ENCODE peak calls at places on chromosomes 13 and 19, in five cellular contexts. N, W, Y, A and U are unnamed samples. For H3K4me1, the result is how much of the 10 kb centered on the place peaks cover.

GRCh38 chr13:22102237-22102636 is 431.4 kb downstream of the FGF9 start:
- DNase-seq in N (no peak), W (no peak), Y (no peak), A (no peak), U (no peak)

GRCh38 chr19:33325920-33326319 is 23.6 kb upstream of the CEBPA start:
- DNase-seq in N (peak), W (no peak), Y (no peak), A (peak), U (no peak)

GRCh38 chr13:113897966-113898365 is 34.1 kb upstream of the GAS6 start:
- DNase-seq in N (no peak), W (no peak), Y (no peak), A (no peak), U (peak)

GRCh38 chr13:24664726-24665409 is 15.3 kb upstream of the ATP12A start:
- DNase-seq in N (no peak), W (no peak), Y (no peak), A (no peak), U (no peak)

GRCh38 chr13:95056266-95056665 is 245.0 kb downstream of the ABCC4 start:
- DNase-seq in N (no peak), W (no peak), Y (no peak), A (no peak), U (no peak)

GRCh38 chr13:41029629-41030028 is 10.5 kb upstream of the ELF1 start:
- DNase-seq in N (no peak), W (no peak), Y (no peak), A (no peak), U (no peak)

GRCh38 chr19:42965204-42965603 is 28.2 kb upstream of the PSG7 start:
- DNase-seq in N (no peak), W (no peak), Y (no peak), A (no peak), U (no peak)

GRCh38 chr13:95382906-95383305 is 81.7 kb upstream of the ABCC4 start:
- DNase-seq in N (no peak), W (no peak), Y (no peak), A (no peak), U (no peak)

GRCh38 chr13:97723655-97724054 is 229.8 kb upstream of the IPO5 start:
- DNase-seq in N (no peak), W (no peak), Y (no peak), A (no peak), U (peak)

GRCh38 chr19:12843999-12844732 is 5.9 kb downstream of the MAST1 start:
- DNase-seq in N (no peak), W (no peak), Y (no peak), A (no peak), U (no peak)

GRCh38 chr19:5108123-5108613 is 139.3 kb downstream of the KDM4B start:
- DNase-seq in N (no peak), W (no peak), Y (no peak), A (no peak), U (no peak)

GRCh38 chr19:31499281-31499680 is 150.0 kb upstream of the TSHZ3 start:
- DNase-seq in N (no peak), W (no peak), Y (no peak), A (no peak), U (no peak)

GRCh38 chr13:78192721-78193120 is 274.1 kb upstream of the EDNRB start:
- DNase-seq in N (no peak), W (no peak), Y (no peak), A (no peak), U (no peak)

GRCh38 chr13:29746167-29746677 is 104.2 kb downstream of the UBL3 start:
- DNase-seq in N (no peak), W (no peak), Y (no peak), A (no peak), U (no peak)

GRCh38 chr13:104318121-104318520 is 1251.9 kb upstream of the SLC10A2 start:
- DNase-seq in N (no peak), W (no peak), Y (no peak), A (no peak), U (no peak)

GRCh38 chr13:42272115-42272756 is at the start of gene AKAP11:
- DNase-seq in N (no peak), W (peak), Y (peak), A (peak), U (peak)

GRCh38 chr13:105848494-105848893 is 687.0 kb downstream of the EFNB2 start:
- DNase-seq in N (no peak), W (no peak), Y (no peak), A (no peak), U (no peak)

GRCh38 chr13:24264976-24265375 is 44.4 kb upstream of the C1QTNF9 start:
- DNase-seq in N (no peak), W (no peak), Y (no peak), A (no peak), U (peak)

GRCh38 chr19:35216026-35216832 is 12.3 kb downstream of the FAM187B start:
- DNase-seq in N (no peak), W (peak), Y (no peak), A (no peak), U (no peak)

GRCh38 chr13:112643759-112644459 is 45.9 kb upstream of the ATP11A start:
- DNase-seq in N (peak), W (no peak), Y (no peak), A (peak), U (peak)

GRCh38 chr19:48090281-48090802 is 20.3 kb downstream of the PLA2G4C start:
- DNase-seq in N (no peak), W (no peak), Y (no peak), A (peak), U (no peak)

GRCh38 chr13:98284677-98285076 is 107.6 kb upstream of the RNF113B start:
- DNase-seq in N (no peak), W (no peak), Y (no peak), A (peak), U (no peak)

GRCh38 chr19:28585796-28586195 is 627.2 kb downstream of the UQCRFS1 start:
- DNase-seq in N (no peak), W (no peak), Y (no peak), A (no peak), U (no peak)

GRCh38 chr19:34418300-34418699 is 9.9 kb upstream of the UBA2 start:
- DNase-seq in N (no peak), W (no peak), Y (no peak), A (no peak), U (no peak)

GRCh38 chr13:39862891-39863290 is 207.4 kb downstream of the COG6 start:
- DNase-seq in N (no peak), W (no peak), Y (no peak), A (no peak), U (no peak)

GRCh38 chr13:112714772-112715569 is 25.1 kb downstream of the ATP11A start:
- DNase-seq in N (no peak), W (no peak), Y (no peak), A (no peak), U (no peak)

GRCh38 chr19:2164020-2164988 is 571 bp downstream of the DOT1L start:
- DNase-seq in N (peak), W (peak), Y (no peak), A (no peak), U (no peak)
- H3K4me1 ChIP-seq in N (under half), W (under half), Y (under half), A (half or more), U (under half)

GRCh38 chr19:14002571-14003278 is 3.4 kb downstream of the RFX1 start:
- DNase-seq in N (no peak), W (peak), Y (no peak), A (no peak), U (no peak)
- H3K27ac ChIP-seq in N (peak), W (peak), Y (peak), A (no peak), U (peak)

GRCh38 chr13:27161423-27161822 is 10.2 kb downstream of the USP12 start:
- DNase-seq in N (no peak), W (no peak), Y (no peak), A (no peak), U (no peak)
- H3K4me1 ChIP-seq in N (under half), W (under half), Y (under half), A (under half), U (under half)

GRCh38 chr19:18594096-18594823 is 5.7 kb downstream of the REX1BD start:
- DNase-seq in N (peak), W (peak), Y (peak), A (peak), U (peak)
- H3K27ac ChIP-seq in N (peak), W (peak), Y (peak), A (no peak), U (no peak)

DNA sequence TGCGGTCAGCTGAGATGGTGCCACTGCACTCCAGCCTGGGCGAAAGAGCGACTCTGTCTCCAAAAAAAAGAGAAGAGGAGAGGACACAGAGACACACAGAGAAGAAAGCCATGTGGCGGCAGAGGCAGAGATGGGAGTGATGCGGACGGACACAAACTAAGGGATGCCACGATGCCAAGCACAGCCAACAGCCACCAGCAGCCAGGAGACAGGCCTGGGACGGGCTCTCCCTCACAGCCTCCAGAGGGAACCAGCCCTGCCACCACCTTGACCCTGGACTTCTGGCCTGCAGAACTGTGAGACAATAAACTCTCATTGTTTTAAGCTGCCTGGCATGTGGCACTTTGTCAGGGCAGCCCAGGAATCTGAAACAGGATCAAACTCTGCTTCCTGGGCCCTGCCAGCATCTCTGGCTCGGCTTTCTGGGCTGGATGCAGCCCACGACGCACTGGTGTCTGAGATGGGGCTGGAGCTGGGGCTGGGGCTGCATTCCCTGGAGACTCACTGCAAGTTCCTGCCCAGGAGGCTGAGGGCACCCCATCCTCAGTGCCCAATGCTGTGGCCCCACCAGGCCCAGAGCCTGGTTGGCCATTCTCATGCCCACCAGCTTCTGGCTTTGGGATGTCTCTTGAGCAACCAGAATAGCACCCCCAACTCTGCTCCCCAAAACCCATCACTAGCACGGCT is 3.0 kb downstream of the F2RL3 start:
- DNase-seq in N (no peak), W (no peak), Y (no peak), A (no peak), U (no peak)
- H3K4me1 ChIP-seq in N (under half), W (under half), Y (under half), A (under half), U (under half)

GRCh38 chr13:110261166-110262081 is 45.5 kb downstream of the COL4A1 start:
- DNase-seq in N (no peak), W (no peak), Y (peak), A (no peak), U (no peak)

GRCh38 chr13:110263906-110264305 is 43.1 kb downstream of the COL4A1 start:
- DNase-seq in N (peak), W (no peak), Y (peak), A (no peak), U (no peak)

GRCh38 chr13:110262082-110262436 is 44.9 kb downstream of the COL4A1 start:
- DNase-seq in N (no peak), W (no peak), Y (peak), A (no peak), U (no peak)

GRCh38 chr13:110262494-110262893 is 44.5 kb downstream of the COL4A1 start:
- DNase-seq in N (no peak), W (no peak), Y (peak), A (no peak), U (no peak)

DNA sequence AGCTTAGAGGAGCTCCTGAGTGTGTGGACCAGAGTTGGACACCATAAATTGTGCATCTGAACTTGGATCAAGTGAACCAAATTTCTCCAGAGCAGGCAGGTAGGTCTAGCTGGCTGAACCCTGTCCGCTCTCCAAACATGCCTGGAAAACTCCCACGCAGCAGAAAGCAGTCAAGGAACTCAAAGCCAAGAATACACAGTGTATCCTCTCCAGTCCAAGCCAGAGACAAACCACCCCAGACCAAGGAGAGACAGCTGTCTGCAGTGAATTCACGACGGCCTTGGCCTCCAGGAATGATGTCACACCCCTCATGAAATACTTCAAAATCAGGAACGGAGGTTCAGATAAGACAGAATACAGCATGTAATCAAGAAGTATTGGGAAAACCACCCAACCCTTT is 44.0 kb downstream of the COL4A1 start:
- DNase-seq in N (no peak), W (no peak), Y (peak), A (no peak), U (no peak)
- H3K27ac ChIP-seq in N (peak), W (no peak), Y (peak), A (no peak), U (peak)

GRCh38 chr19:46731007-46731501 is 14.1 kb upstream of the PRKD2 start:
- DNase-seq in N (no peak), W (no peak), Y (no peak), A (peak), U (peak)

GRCh38 chr19:46730187-46730586 is 13.3 kb upstream of the PRKD2 start:
- DNase-seq in N (no peak), W (no peak), Y (no peak), A (no peak), U (no peak)

GRCh38 chr19:46731584-46731983 is 14.3 kb upstream of the FKRP start:
- DNase-seq in N (no peak), W (no peak), Y (no peak), A (peak), U (no peak)

GRCh38 chr19:46729696-46730095 is 12.8 kb upstream of the PRKD2 start:
- DNase-seq in N (no peak), W (no peak), Y (no peak), A (no peak), U (no peak)

GRCh38 chr19:46730595-46730994 is 13.7 kb upstream of the PRKD2 start:
- DNase-seq in N (no peak), W (no peak), Y (no peak), A (no peak), U (no peak)
- H3K4me1 ChIP-seq in N (under half), W (under half), Y (half or more), A (under half), U (under half)

GRCh38 chr19:15829786-15830185 is 14.3 kb upstream of the OR10H1 start:
- DNase-seq in N (no peak), W (no peak), Y (no peak), A (no peak), U (no peak)

GRCh38 chr19:15828121-15828620 is 12.7 kb upstream of the OR10H1 start:
- DNase-seq in N (no peak), W (no peak), Y (no peak), A (no peak), U (no peak)

GRCh38 chr19:15831626-15832025 is 16.2 kb upstream of the OR10H1 start:
- DNase-seq in N (no peak), W (no peak), Y (no peak), A (no peak), U (no peak)

GRCh38 chr19:15825753-15826152 is 10.3 kb upstream of the OR10H1 start:
- DNase-seq in N (no peak), W (no peak), Y (no peak), A (no peak), U (no peak)

DNA sequence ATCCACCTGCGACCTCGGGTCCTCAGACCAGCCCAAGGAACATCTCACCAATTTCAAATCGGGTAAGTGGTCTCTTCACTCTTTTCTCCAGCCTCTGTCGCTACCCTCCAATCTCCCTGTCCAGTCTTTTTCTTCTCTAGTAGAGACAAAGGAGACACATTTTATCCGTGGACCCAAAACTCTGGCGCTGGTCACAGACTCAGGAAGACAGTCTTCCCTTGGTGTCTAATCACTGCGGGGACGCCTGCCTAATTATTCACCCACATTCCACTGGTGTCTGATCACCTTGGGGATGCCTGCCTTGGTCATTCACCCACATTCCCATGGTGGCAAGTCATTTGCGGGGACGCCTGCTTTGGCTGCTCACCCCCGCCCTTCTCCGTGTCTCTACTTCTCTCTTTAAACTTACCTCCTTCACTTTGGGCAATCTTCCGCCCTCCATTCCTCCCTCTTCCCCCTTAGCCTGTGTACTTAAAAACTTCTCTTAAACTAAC is 13.9 kb upstream of the OR10H1 start:
- DNase-seq in N (no peak), W (no peak), Y (no peak), A (no peak), U (no peak)
- H3K27ac ChIP-seq in N (no peak), W (no peak), Y (no peak), A (no peak), U (no peak)

DNA sequence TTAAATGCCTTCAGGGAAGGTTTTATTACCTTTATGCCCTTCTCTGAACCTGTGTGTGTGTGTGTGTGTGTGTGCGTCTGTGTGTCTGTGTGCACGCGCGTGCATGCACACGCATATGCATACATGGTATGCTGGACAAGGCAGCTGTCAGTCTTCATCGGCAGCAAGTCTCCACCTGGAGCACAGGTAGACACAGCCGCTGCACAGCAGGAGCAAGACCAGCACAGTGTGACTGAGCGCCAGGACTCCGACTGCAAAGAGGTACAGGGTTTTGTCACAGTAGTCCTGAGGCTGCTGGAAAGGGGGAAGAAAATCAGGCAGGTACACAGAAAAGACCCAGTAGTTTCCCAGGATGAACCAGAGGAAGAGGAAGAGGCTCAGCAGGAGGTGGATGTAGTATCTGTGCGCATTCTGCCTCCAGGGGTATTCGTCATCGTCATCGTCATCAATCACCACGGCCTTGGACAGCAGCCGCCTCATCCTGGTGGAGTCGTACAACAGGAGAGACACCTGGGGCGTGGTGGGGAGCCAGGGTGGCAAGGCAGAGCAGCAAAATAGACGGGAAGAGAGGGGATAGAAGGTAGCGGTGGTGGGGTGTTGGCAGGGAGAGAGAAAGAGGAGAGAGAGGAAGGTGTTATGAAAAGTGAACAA is 12.8 kb upstream of the DHRS12 start:
- DNase-seq in N (no peak), W (no peak), Y (no peak), A (no peak), U (no peak)
- H3K4me1 ChIP-seq in N (under half), W (half or more), Y (under half), A (under half), U (under half)